ENCODE peak calls at places on chromosomes 11 and 22, in five cellular contexts. One of them, this sample, is unnamed.

GRCh38 chr11:16013242-16013641 is 343.1 kb downstream of the SOX6 start:
- DNase-seq in AG08395: no peak
- DNase-seq in lower lobe of right lung: no peak
- DNase-seq in GOT3: no peak
- DNase-seq in non-pigmented ciliary epithelial cell: no peak
- DNase-seq in this sample: no peak

GRCh38 chr11:1060885-1061616 is 13.6 kb upstream of the MUC2 start:
- DNase-seq in AG08395: peak
- DNase-seq in lower lobe of right lung: no peak
- DNase-seq in GOT3: no peak
- DNase-seq in non-pigmented ciliary epithelial cell: peak
- DNase-seq in this sample: no peak

GRCh38 chr22:24134090-24134846 is 47.0 kb upstream of the SUSD2 start:
- DNase-seq in AG08395: no peak
- DNase-seq in lower lobe of right lung: peak
- DNase-seq in GOT3: no peak
- DNase-seq in non-pigmented ciliary epithelial cell: no peak
- DNase-seq in this sample: peak

GRCh38 chr11:123580557-123581275 is 73.7 kb downstream of the SCN3B start:
- DNase-seq in AG08395: peak
- DNase-seq in lower lobe of right lung: peak
- DNase-seq in GOT3: no peak
- DNase-seq in non-pigmented ciliary epithelial cell: no peak
- DNase-seq in this sample: peak

GRCh38 chr22:24985824-24986214 is 33.3 kb downstream of the KIAA1671 start:
- DNase-seq in AG08395: no peak
- DNase-seq in lower lobe of right lung: no peak
- DNase-seq in GOT3: no peak
- DNase-seq in non-pigmented ciliary epithelial cell: peak
- DNase-seq in this sample: no peak

GRCh38 chr11:117907276-117908110 is 21.7 kb downstream of the TMPRSS13 start:
- DNase-seq in AG08395: peak
- DNase-seq in lower lobe of right lung: peak
- DNase-seq in GOT3: no peak
- DNase-seq in non-pigmented ciliary epithelial cell: peak
- DNase-seq in this sample: peak

GRCh38 chr22:38865201-38866023 is 6.6 kb downstream of the CBX6 start:
- DNase-seq in AG08395: no peak
- DNase-seq in lower lobe of right lung: peak
- DNase-seq in GOT3: no peak
- DNase-seq in non-pigmented ciliary epithelial cell: no peak
- DNase-seq in this sample: no peak

GRCh38 chr11:62151737-62152102 is 27.9 kb downstream of the INCENP start:
- DNase-seq in AG08395: no peak
- DNase-seq in lower lobe of right lung: no peak
- DNase-seq in GOT3: no peak
- DNase-seq in non-pigmented ciliary epithelial cell: no peak
- DNase-seq in this sample: no peak

GRCh38 chr11:95674669-95675358 is 114.8 kb downstream of the FAM76B start:
- DNase-seq in AG08395: no peak
- DNase-seq in lower lobe of right lung: no peak
- DNase-seq in GOT3: no peak
- DNase-seq in non-pigmented ciliary epithelial cell: no peak
- DNase-seq in this sample: no peak